ENCODE peak calls at places on chromosomes 7 and 10, in six cellular contexts. E is A549, J is endothelial cell of umbilical vein, Y is K562, Q is GM12878, D is HepG2. C is an unnamed sample.

GRCh38 chr10:45464958-45465567 is 91.0 kb downstream of the ALOX5 start:
- DNase-seq in E (peak; percentile 62), J (peak; percentile 67), Y (peak; percentile 86), Q (peak; percentile 51), D (peak; percentile 43), C (peak; percentile 84)

GRCh38 chr7:102046373-102047117 is 229.1 kb downstream of the CUX1 start:
- DNase-seq in E (no peak), J (no peak), Y (no peak), Q (no peak), D (no peak), C (no peak)

GRCh38 chr10:35998036-35998435 is 355.9 kb upstream of the FZD8 start:
- DNase-seq in E (no peak), J (no peak), Y (no peak), Q (no peak), D (no peak), C (no peak)

GRCh38 chr10:96025566-96025965 is 17.8 kb upstream of the CCNJ start:
- DNase-seq in E (peak; percentile 46), J (peak; percentile 21), Y (no peak), Q (no peak), D (peak; percentile 32), C (peak; percentile 45)

GRCh38 chr10:13349776-13350274 is 1.7 kb upstream of the SEPHS1 start:
- DNase-seq in E (no peak), J (peak; percentile 48), Y (peak; percentile 29), Q (no peak), D (no peak), C (peak; percentile 62)

GRCh38 chr7:15915694-15916093 is 229.2 kb upstream of the MEOX2 start:
- DNase-seq in E (no peak), J (no peak), Y (no peak), Q (no peak), D (no peak), C (no peak)

GRCh38 chr7:44157116-44158059 is 16.3 kb upstream of the MYL7 start:
- DNase-seq in E (no peak), J (no peak), Y (peak; percentile 76), Q (no peak), D (no peak), C (no peak)

GRCh38 chr7:141094336-141095070 is 20.6 kb downstream of the TMEM178B start:
- DNase-seq in E (no peak), J (no peak), Y (no peak), Q (no peak), D (no peak), C (no peak)

GRCh38 chr7:108211382-108212201 is 81.4 kb upstream of the LAMB4 start:
- DNase-seq in E (peak; percentile 96), J (peak; percentile 73), Y (peak; percentile 60), Q (peak; percentile 80), D (peak; percentile 42), C (peak; percentile 79)

GRCh38 chr10:75926763-75927162 is 495.3 kb downstream of the LRMDA start:
- DNase-seq in E (no peak), J (no peak), Y (no peak), Q (no peak), D (no peak), C (no peak)

GRCh38 chr10:129755075-129756020 is 208.7 kb downstream of the EBF3 start:
- DNase-seq in E (no peak), J (no peak), Y (no peak), Q (no peak), D (no peak), C (no peak)

GRCh38 chr10:95327367-95327766 is 36.6 kb upstream of the PDLIM1 start:
- DNase-seq in E (no peak), J (no peak), Y (no peak), Q (no peak), D (no peak), C (no peak)

GRCh38 chr10:73095479-73096021 is 1.1 kb downstream of the P4HA1 start:
- DNase-seq in E (peak; percentile 58), J (peak; percentile 75), Y (peak; percentile 36), Q (no peak), D (peak; percentile 49), C (peak; percentile 74)

GRCh38 chr7:74059037-74059436 is 24.6 kb upstream of the LIMK1 start:
- DNase-seq in E (no peak), J (no peak), Y (no peak), Q (no peak), D (no peak), C (no peak)

GRCh38 chr7:66206909-66207240 is 1.7 kb downstream of the TPST1 start:
- DNase-seq in E (no peak), J (no peak), Y (no peak), Q (no peak), D (no peak), C (no peak)
- H3K4me3 ChIP-seq in E (no peak overlapping the region), J (no peak overlapping the region), Y (no peak overlapping the region), Q (no peak overlapping the region), D (peak overlapping the region; percentile 94), C (no peak overlapping the region)

GRCh38 chr7:55177589-55178261 is 158.9 kb downstream of the EGFR start:
- DNase-seq in E (no peak), J (no peak), Y (no peak), Q (no peak), D (peak; percentile 94), C (no peak)
- TF ChIP-seq MAX in E (no peak), J (no peak), Y (no peak), Q (no peak), D (peak; percentile 76), C (no peak)

GRCh38 chr10:110708776-110709443 is 64.8 kb downstream of the RBM20 start:
- DNase-seq in E (no peak), J (no peak), Y (no peak), Q (no peak), D (no peak), C (no peak)

GRCh38 chr10:110704070-110704469 is 59.9 kb downstream of the RBM20 start:
- DNase-seq in E (no peak), J (no peak), Y (no peak), Q (no peak), D (no peak), C (no peak)

GRCh38 chr10:110704906-110705476 is 60.9 kb downstream of the RBM20 start:
- DNase-seq in E (no peak), J (no peak), Y (no peak), Q (no peak), D (no peak), C (no peak)

GRCh38 chr10:110709444-110709828 is 65.3 kb downstream of the RBM20 start:
- DNase-seq in E (no peak), J (no peak), Y (no peak), Q (no peak), D (no peak), C (no peak)

GRCh38 chr10:110706690-110707098 is 62.6 kb downstream of the RBM20 start:
- DNase-seq in E (no peak), J (no peak), Y (no peak), Q (no peak), D (no peak), C (no peak)
- TF ChIP-seq MYC in E (no peak), J (no peak), Y (no peak), Q (no peak), D (no peak), C (no peak)

GRCh38 chr10:33211123-33211878 is 123.2 kb downstream of the NRP1 start:
- DNase-seq in E (no peak), J (no peak), Y (no peak), Q (no peak), D (no peak), C (no peak)
- H3K4me3 ChIP-seq in E (no peak overlapping the region), J (no peak overlapping the region), Y (no peak overlapping the region), Q (no peak overlapping the region), D (no peak overlapping the region), C (no peak overlapping the region)

GRCh38 chr7:83105948-83106347 is 56.7 kb downstream of the PCLO start:
- DNase-seq in E (no peak), J (no peak), Y (no peak), Q (no peak), D (no peak), C (no peak)

GRCh38 chr7:83096065-83096580 is 66.6 kb downstream of the PCLO start:
- DNase-seq in E (no peak), J (no peak), Y (no peak), Q (no peak), D (no peak), C (no peak)

GRCh38 chr7:83105063-83105462 is 57.6 kb downstream of the PCLO start:
- DNase-seq in E (no peak), J (no peak), Y (no peak), Q (no peak), D (no peak), C (no peak)

DNA sequence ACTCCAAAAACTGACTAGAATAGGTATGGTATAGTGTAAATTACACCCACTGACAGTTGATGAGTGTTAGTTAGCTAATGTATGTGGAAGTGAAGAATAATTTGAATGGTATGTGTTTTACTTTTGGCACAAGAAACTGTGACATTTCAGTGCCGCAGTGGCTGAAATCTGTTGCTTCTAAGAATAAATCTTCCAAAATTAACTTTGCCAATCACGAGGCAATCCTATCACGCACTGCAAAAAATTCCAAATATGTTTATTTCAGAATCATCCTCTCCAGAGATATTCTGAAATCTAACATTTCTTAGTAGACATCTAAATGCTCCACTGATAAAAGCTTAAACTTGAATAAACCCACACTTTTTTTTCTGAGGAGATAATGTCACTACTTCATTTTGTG is 61.1 kb downstream of the PCLO start:
- DNase-seq in E (no peak), J (no peak), Y (no peak), Q (no peak), D (no peak), C (no peak)
- TF ChIP-seq MAX in E (no peak), J (no peak), Y (no peak), Q (no peak), D (no peak), C (no peak)

GRCh38 chr7:150390206-150390605 is 11.1 kb downstream of the ZNF775 start:
- DNase-seq in E (no peak), J (no peak), Y (peak; percentile 14), Q (no peak), D (no peak), C (no peak)

GRCh38 chr7:150388306-150388705 is 9.2 kb downstream of the ZNF775 start:
- DNase-seq in E (no peak), J (no peak), Y (no peak), Q (no peak), D (no peak), C (no peak)

GRCh38 chr7:150389532-150389816 is 10.3 kb downstream of the ZNF775 start:
- DNase-seq in E (no peak), J (no peak), Y (no peak), Q (no peak), D (no peak), C (no peak)

GRCh38 chr7:150385240-150385830 is 6.2 kb downstream of the ZNF775 start:
- DNase-seq in E (no peak), J (no peak), Y (no peak), Q (no peak), D (no peak), C (peak; percentile 86)

DNA sequence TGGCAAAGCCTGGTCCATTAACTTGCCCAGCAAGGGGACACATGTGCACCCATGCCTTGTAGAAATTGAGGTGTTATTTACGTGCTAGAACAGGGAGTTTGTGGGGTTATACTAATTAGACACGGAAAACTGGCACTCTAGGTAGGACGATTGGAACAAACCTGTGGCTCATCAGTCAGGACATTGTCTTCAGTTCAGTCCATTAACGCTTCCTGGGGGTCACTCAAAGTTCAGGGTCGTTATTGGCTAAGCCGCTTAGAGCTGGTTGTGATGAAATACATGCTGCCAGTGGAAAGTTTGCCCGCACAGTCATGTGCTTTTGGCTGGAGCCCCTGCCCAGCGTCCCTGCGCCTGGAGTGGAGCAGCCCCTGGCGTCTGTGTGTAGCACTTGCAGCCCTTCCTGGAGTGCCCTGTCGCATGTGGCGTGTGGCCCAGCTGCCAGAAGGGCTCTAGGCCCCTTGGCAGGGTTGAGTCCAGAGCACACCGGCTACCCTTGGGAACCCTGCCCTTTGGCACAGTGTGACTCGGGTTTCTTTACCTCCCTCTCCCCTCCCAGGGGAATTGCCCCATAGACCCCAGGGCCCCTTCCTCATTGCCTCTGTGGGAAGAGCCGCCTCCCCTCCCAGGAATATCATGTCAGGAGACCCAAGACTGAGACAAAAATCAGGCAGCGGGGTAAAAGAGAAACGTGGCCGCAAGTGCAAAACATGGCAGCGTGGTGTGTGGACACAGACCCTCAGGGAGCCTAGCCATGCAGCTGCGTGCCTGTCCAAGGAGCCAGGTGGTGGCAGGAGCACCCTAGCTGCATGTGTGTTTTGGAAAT is 9.8 kb downstream of the ZNF775 start:
- DNase-seq in E (no peak), J (no peak), Y (no peak), Q (no peak), D (peak; percentile 98), C (peak; percentile 100)
- TF ChIP-seq MYC in E (no peak), J (no peak), Y (no peak), Q (no peak), D (peak; percentile 99), C (peak; percentile 100)